ENCODE peak calls at places on chromosomes 6 and 20, in six cellular contexts. Q is PC-3, P is sigmoid colon, U is PC-9, Z is heart right ventricle, O is tibial nerve. W is an unnamed sample.
A peak's percentile ranks its signal among the peaks of the same experiment; 100 is the strongest.

GRCh38 chr6:31687860-31688693 is 7.2 kb upstream of the LY6G5C start:
- DNase-seq in Q (no peak), P (no peak), Z (no peak), U (no peak), O (no peak), W (no peak)

GRCh38 chr20:52539891-52540290 is 348.3 kb upstream of the ZFP64 start:
- DNase-seq in Q (peak; percentile 23), O (no peak), Z (no peak), U (no peak), P (no peak), W (no peak)

GRCh38 chr6:162538643-162539064 is 188.9 kb downstream of the PRKN start:
- DNase-seq in O (no peak), Z (peak; percentile 81), Q (no peak), P (no peak), U (no peak), W (no peak)

GRCh38 chr6:37092851-37093727 is 76.9 kb upstream of the PIM1 start:
- DNase-seq in Q (no peak), U (peak; percentile 99), P (no peak), O (no peak), Z (no peak), W (no peak)

GRCh38 chr20:45592574-45593189 is 13.6 kb upstream of the WFDC8 start:
- DNase-seq in Z (no peak), O (no peak), Q (peak; percentile 90), P (no peak), U (peak; percentile 70), W (no peak)

GRCh38 chr20:38946836-38947235 is 15.3 kb upstream of the DHX35 start:
- DNase-seq in P (no peak), Q (no peak), O (no peak), U (no peak), Z (no peak), W (no peak)

GRCh38 chr20:34040300-34041015 is 46.7 kb downstream of the RALY start:
- DNase-seq in Q (no peak), Z (no peak), U (no peak), P (no peak), O (no peak), W (no peak)

GRCh38 chr6:31851485-31851832 is 11.2 kb downstream of the NEU1 start:
- DNase-seq in U (no peak), P (no peak), O (no peak), Z (no peak), Q (no peak), W (no peak)

GRCh38 chr6:131139599-131139998 is 4.3 kb downstream of the AKAP7 start:
- DNase-seq in P (no peak), U (no peak), Z (no peak), O (no peak), Q (no peak), W (no peak)

GRCh38 chr20:52593634-52594033 is 378.5 kb upstream of the TSHZ2 start:
- DNase-seq in O (no peak), Z (no peak), U (no peak), P (no peak), Q (peak; percentile 23), W (no peak)

GRCh38 chr6:112934433-112935327 is 587.5 kb downstream of the RFPL4B start:
- DNase-seq in Q (no peak), P (no peak), O (no peak), U (no peak), Z (no peak), W (no peak)
- TF ChIP-seq CTCF in Q (no peak), P (no peak), O (no peak), U (no peak), Z (no peak), W (no peak)

GRCh38 chr20:32792316-32792715 is 27.4 kb upstream of the MAPRE1 start:
- DNase-seq in O (no peak), P (no peak), Z (no peak), Q (no peak), U (no peak), W (no peak)

GRCh38 chr20:32787168-32787567 is 25.0 kb downstream of the DNMT3B start:
- DNase-seq in O (no peak), Z (no peak), Q (no peak), P (no peak), U (no peak), W (no peak)

GRCh38 chr20:32793059-32793458 is 26.7 kb upstream of the MAPRE1 start:
- DNase-seq in P (no peak), U (no peak), Q (no peak), O (no peak), Z (no peak), W (no peak)

GRCh38 chr20:32789896-32790750 is 27.9 kb downstream of the DNMT3B start:
- DNase-seq in Z (peak; percentile 70), P (peak; percentile 84), O (peak; percentile 58), Q (peak; percentile 79), U (no peak), W (no peak)

GRCh38 chr20:32790751-32791057 is 28.5 kb downstream of the DNMT3B start:
- DNase-seq in O (no peak), Q (no peak), P (no peak), U (no peak), Z (no peak), W (no peak)
- H3K4me1 ChIP-seq in O (peaks cover 22% of the 10 kb centered on the region), Q (no peaks in the 10 kb centered on the region), P (no peaks in the 10 kb centered on the region), U (no peaks in the 10 kb centered on the region), Z (no peaks in the 10 kb centered on the region), W (no peaks in the 10 kb centered on the region)

GRCh38 chr20:35619196-35620095 is 3.8 kb downstream of the SPAG4 start:
- DNase-seq in Q (peak; percentile 96), Z (peak; percentile 83), U (peak; percentile 73), P (peak; percentile 92), O (peak; percentile 52), W (peak; percentile 99)
- TF ChIP-seq CTCF in Q (peak; percentile 82), Z (no peak), U (peak; percentile 65), P (peak; percentile 6), O (no peak), W (peak; percentile 99)

DNA sequence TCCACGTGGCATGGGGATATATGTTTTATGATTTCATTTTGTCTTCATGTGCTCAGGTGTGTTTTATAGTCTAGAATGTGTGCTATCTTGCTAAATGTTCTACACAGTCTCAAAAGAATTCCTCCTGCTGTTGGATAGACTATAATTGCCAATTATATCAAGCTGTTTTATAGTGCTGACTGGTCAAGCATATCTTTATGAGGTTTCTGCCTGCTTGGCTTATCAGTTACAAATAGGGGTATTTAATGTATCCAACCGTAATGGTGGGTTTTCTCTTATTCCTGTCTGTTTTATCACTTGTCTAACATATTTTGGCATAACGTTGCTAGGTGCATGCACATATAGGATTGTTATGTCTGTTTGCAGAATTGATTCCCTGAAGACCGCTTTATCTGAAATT is 201.3 kb downstream of the EYS start:
- DNase-seq in Q (no peak), Z (no peak), O (no peak), U (no peak), P (no peak), W (no peak)
- H3K4me1 ChIP-seq in Q (no peaks in the 10 kb centered on the region), Z (no peaks in the 10 kb centered on the region), O (no peaks in the 10 kb centered on the region), U (no peaks in the 10 kb centered on the region), P (no peaks in the 10 kb centered on the region), W (no peaks in the 10 kb centered on the region)

GRCh38 chr20:19701449-19701848 is 56.6 kb upstream of the RIN2 start:
- DNase-seq in O (no peak), P (no peak), Z (no peak), Q (no peak), U (no peak), W (no peak)

GRCh38 chr20:19709635-19710335 is 48.3 kb upstream of the RIN2 start:
- DNase-seq in Z (no peak), Q (no peak), U (no peak), O (no peak), P (no peak), W (no peak)

GRCh38 chr20:19710336-19710721 is 47.7 kb upstream of the RIN2 start:
- DNase-seq in U (no peak), O (no peak), P (no peak), Q (no peak), Z (no peak), W (no peak)

GRCh38 chr20:19711126-19711525 is 46.9 kb upstream of the RIN2 start:
- DNase-seq in Q (no peak), O (no peak), U (no peak), P (no peak), Z (no peak), W (no peak)

GRCh38 chr20:19706463-19706862 is 51.6 kb upstream of the RIN2 start:
- DNase-seq in Z (no peak), P (no peak), U (no peak), O (no peak), Q (no peak), W (no peak)
- TF ChIP-seq CTCF in Z (no peak), P (no peak), U (no peak), O (no peak), Q (no peak), W (no peak)

GRCh38 chr6:138502546-138502945 is 3.3 kb upstream of the NHSL1 start:
- DNase-seq in U (no peak), P (no peak), Z (no peak), O (no peak), Q (no peak), W (no peak)
- H3K4me1 ChIP-seq in U (no peaks in the 10 kb centered on the region), P (peaks cover 11% of the 10 kb centered on the region), Z (peaks cover 5% of the 10 kb centered on the region), O (peaks cover 11% of the 10 kb centered on the region), Q (no peaks in the 10 kb centered on the region), W (no peaks in the 10 kb centered on the region)

GRCh38 chr6:100905067-100905466 is 23.9 kb upstream of the ASCC3 start:
- DNase-seq in Q (no peak), P (no peak), O (no peak), Z (no peak), U (no peak), W (no peak)

GRCh38 chr6:100904316-100904715 is 23.2 kb upstream of the ASCC3 start:
- DNase-seq in Q (peak; percentile 10), O (no peak), P (no peak), U (no peak), Z (no peak), W (no peak)

GRCh38 chr6:100901582-100901981 is 20.5 kb upstream of the ASCC3 start:
- DNase-seq in U (no peak), Z (no peak), P (no peak), Q (no peak), O (no peak), W (no peak)

DNA sequence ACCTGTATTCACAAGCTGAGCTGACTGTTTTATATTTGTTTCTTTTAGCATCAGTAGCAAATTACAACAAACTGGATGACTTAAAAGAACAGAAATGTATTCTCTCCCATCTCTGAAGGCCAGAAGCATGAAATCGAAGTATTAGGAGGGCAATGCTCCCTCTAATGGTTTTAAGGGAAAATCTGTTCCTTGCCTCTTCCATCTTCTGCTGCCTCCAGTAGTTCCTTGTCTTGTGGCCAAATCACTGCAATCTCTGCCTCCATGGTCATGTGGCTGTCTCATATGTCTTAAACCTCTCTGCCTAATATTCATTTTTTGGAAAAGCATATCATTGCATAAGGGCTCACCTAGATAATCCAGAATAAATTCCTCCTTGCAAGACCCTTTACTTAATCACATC is 25.2 kb upstream of the ASCC3 start:
- DNase-seq in P (no peak), Q (no peak), U (no peak), Z (no peak), O (no peak), W (no peak)
- TF ChIP-seq CTCF in P (no peak), Q (no peak), U (no peak), Z (no peak), O (no peak), W (no peak)